ENCODE peak calls at places on chromosome 18, in five cellular contexts. D is NT2/D1, M is PC-9, Y is GM23248, H is SJSA1. E is an unnamed sample. For H3K36me3, the result is how much of the 10 kb centered on the place peaks cover.

GRCh38 chr18:54173250-54173649 is 51.2 kb downstream of the MBD2 start:
- DNase-seq in H (no peak), D (no peak), Y (no peak), M (no peak), E (no peak)

GRCh38 chr18:28080876-28081300 is 96.0 kb downstream of the CDH2 start:
- DNase-seq in H (no peak), M (no peak), Y (peak), D (no peak), E (no peak)

GRCh38 chr18:3060667-3061580 is 48.0 kb upstream of the LPIN2 start:
- DNase-seq in M (no peak), D (no peak), H (no peak), Y (no peak), E (no peak)

GRCh38 chr18:74360852-74361640 is 45.4 kb downstream of the C18orf63 start:
- DNase-seq in H (no peak), D (no peak), Y (no peak), M (no peak), E (no peak)

GRCh38 chr18:44541159-44541558 is 139.5 kb upstream of the SETBP1 start:
- DNase-seq in Y (no peak), D (no peak), M (no peak), H (no peak), E (no peak)

GRCh38 chr18:75210274-75211001 is at the start of gene TSHZ1:
- DNase-seq in H (peak), Y (peak), M (peak), D (no peak), E (peak)

GRCh38 chr18:62989195-62989594 is 273.9 kb downstream of the PHLPP1 start:
- DNase-seq in Y (no peak), D (no peak), H (no peak), M (no peak), E (no peak)

GRCh38 chr18:68229351-68229750 is 485.6 kb downstream of the TMX3 start:
- DNase-seq in Y (no peak), M (no peak), H (no peak), D (no peak), E (no peak)

GRCh38 chr18:28039078-28039477 is 137.9 kb downstream of the CDH2 start:
- DNase-seq in H (peak), M (no peak), Y (no peak), D (no peak), E (no peak)

GRCh38 chr18:52160652-52161051 is 179.3 kb upstream of the DCC start:
- DNase-seq in Y (peak), D (peak), M (peak), H (no peak), E (peak)

GRCh38 chr18:21897811-21898210 is 157.2 kb downstream of the MIB1 start:
- DNase-seq in M (no peak), D (peak), Y (peak), H (peak), E (peak)

GRCh38 chr18:76483780-76484179 is 11.3 kb downstream of the ZNF516 start:
- DNase-seq in M (no peak), Y (no peak), H (no peak), D (no peak), E (no peak)

GRCh38 chr18:37450434-37451133 is 115.0 kb downstream of the CELF4 start:
- DNase-seq in M (no peak), Y (no peak), H (no peak), D (peak), E (peak)

GRCh38 chr18:47752796-47753645 is 177.4 kb downstream of the SMAD2 start:
- DNase-seq in Y (no peak), D (no peak), H (no peak), M (no peak), E (no peak)

GRCh38 chr18:65754121-65754520 is 3.3 kb downstream of the CDH7 start:
- DNase-seq in D (no peak), M (no peak), Y (no peak), H (no peak), E (no peak)

GRCh38 chr18:9835796-9836195 is 50.0 kb upstream of the TXNDC2 start:
- DNase-seq in D (no peak), H (no peak), Y (no peak), M (no peak), E (no peak)

GRCh38 chr18:33757037-33757436 is 179.0 kb downstream of the ASXL3 start:
- DNase-seq in Y (peak), M (no peak), H (no peak), D (no peak), E (no peak)

GRCh38 chr18:26004827-26005226 is 85.6 kb downstream of the SS18 start:
- DNase-seq in D (no peak), H (no peak), Y (no peak), M (no peak), E (no peak)

GRCh38 chr18:64202836-64203235 is 53.9 kb upstream of the LINC00305 start:
- DNase-seq in Y (peak), H (no peak), D (no peak), M (peak), E (no peak)

GRCh38 chr18:79503891-79504475 is 108.3 kb downstream of the NFATC1 start:
- DNase-seq in Y (no peak), M (no peak), H (no peak), D (no peak), E (no peak)

GRCh38 chr18:499351-500229 is 911 bp downstream of the COLEC12 start:
- DNase-seq in H (peak), M (no peak), Y (peak), D (no peak), E (peak)

GRCh38 chr18:45772081-45772480 is 48.1 kb downstream of the SLC14A1 start:
- DNase-seq in H (no peak), D (no peak), M (no peak), Y (no peak), E (no peak)

GRCh38 chr18:75003764-75004690 is 204.9 kb downstream of the PTGR3 start:
- DNase-seq in Y (no peak), H (no peak), D (no peak), M (no peak), E (no peak)

GRCh38 chr18:78618726-78619125 is 360.9 kb upstream of the SALL3 start:
- DNase-seq in M (no peak), D (no peak), Y (no peak), H (no peak), E (no peak)

GRCh38 chr18:41977233-41977632 is 22.2 kb downstream of the PIK3C3 start:
- DNase-seq in H (no peak), M (no peak), Y (no peak), D (no peak), E (no peak)

GRCh38 chr18:11518788-11519685 is 90.4 kb upstream of the SLC35G4 start:
- DNase-seq in D (peak), Y (peak), H (peak), M (no peak), E (peak)

GRCh38 chr18:78949216-78949615 is 30.4 kb upstream of the SALL3 start:
- DNase-seq in Y (no peak), H (no peak), D (no peak), M (no peak), E (no peak)

GRCh38 chr18:44834867-44835469 is 154.3 kb downstream of the SETBP1 start:
- DNase-seq in Y (no peak), H (no peak), M (no peak), D (no peak), E (no peak)

GRCh38 chr18:9441061-9441460 is 34.3 kb upstream of the RALBP1 start:
- DNase-seq in M (no peak), D (no peak), H (no peak), Y (no peak), E (no peak)

GRCh38 chr18:10519999-10520935 is 5.6 kb upstream of the NAPG start:
- DNase-seq in H (peak), D (peak), Y (peak), M (peak), E (peak)

GRCh38 chr18:10299686-10300085 is 154.7 kb upstream of the APCDD1 start:
- DNase-seq in D (no peak), H (no peak), Y (no peak), M (no peak), E (no peak)

GRCh38 chr18:9985641-9986040 is 71.8 kb downstream of the VAPA start:
- DNase-seq in H (no peak), M (no peak), D (no peak), Y (no peak), E (no peak)

DNA sequence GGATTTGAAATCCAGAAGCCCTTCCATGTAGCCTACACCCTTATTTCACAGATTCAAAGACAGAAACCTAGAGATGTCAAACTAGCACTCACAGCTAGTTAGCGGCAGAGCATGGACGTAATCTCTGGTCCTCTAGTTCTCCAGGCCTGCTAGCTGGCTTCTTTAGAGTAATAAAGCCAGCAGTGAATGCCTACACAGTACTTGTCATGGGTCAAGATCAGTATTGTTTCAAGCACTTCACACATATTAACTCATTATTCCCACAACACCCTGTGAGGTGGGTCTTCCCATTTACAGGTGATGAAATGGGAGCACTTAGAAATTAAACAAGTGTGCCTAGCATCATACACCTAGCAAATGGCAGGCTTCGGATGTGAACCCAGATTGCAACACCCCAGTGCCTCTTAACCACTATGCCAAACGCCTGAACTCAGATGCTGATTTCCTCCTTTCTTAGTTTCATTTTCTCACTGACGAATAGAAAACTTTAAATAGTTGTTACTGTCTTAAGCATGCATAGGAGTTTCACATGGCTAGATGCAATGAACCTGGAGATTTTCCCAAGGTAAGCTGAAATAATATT is 14.5 kb upstream of the ZBTB14 start:
- DNase-seq in D (no peak), M (no peak), Y (peak), H (no peak), E (no peak)
- H3K4me3 ChIP-seq in D (no peak), M (peak), Y (peak), H (no peak), E (no peak)

GRCh38 chr18:24104486-24104885 is 34.4 kb upstream of the CABYR start:
- DNase-seq in H (no peak), D (no peak), M (no peak), Y (no peak), E (no peak)
- H3K36me3 ChIP-seq in H (under half), D (under half), M (under half), Y (under half), E (under half)

GRCh38 chr18:5627756-5628511 is 84.1 kb upstream of the EPB41L3 start:
- DNase-seq in M (no peak), D (no peak), Y (no peak), H (no peak), E (no peak)

GRCh38 chr18:5630766-5631413 is 87.1 kb upstream of the EPB41L3 start:
- DNase-seq in Y (no peak), H (no peak), D (no peak), M (no peak), E (no peak)

GRCh38 chr18:5632041-5632440 is 88.2 kb upstream of the EPB41L3 start:
- DNase-seq in M (no peak), Y (no peak), D (no peak), H (no peak), E (no peak)

GRCh38 chr18:5628512-5629255 is 84.9 kb upstream of the EPB41L3 start:
- DNase-seq in Y (peak), D (no peak), M (no peak), H (peak), E (peak)

GRCh38 chr18:5630057-5630765 is 86.4 kb upstream of the EPB41L3 start:
- DNase-seq in M (no peak), Y (peak), H (no peak), D (no peak), E (peak)
- H3K4me3 ChIP-seq in M (no peak), Y (peak), H (peak), D (peak), E (peak)

GRCh38 chr18:59328683-59329082 is 10.2 kb upstream of the CPLX4 start:
- DNase-seq in Y (no peak), M (no peak), D (no peak), H (no peak), E (no peak)

DNA sequence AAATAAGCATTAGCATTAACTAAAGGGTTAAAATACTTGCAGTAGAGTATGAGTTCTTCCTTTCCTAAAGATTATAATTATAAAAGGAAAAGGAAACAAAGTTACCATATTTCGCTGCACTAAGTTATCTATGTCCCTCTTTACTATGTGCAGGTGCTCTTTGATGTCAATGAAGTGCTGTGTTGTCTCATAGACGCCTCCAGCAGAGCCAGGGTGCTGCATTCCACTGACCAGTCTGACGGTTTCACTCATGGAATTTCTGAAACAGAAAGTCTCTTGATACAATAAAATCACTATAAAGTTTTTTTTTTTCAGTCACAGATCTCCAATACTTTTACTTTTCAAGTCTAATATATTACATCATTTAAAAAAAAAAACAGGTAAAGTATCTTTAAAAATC is 14.5 kb upstream of the CPLX4 start:
- DNase-seq in Y (no peak), D (no peak), M (no peak), H (no peak), E (no peak)
- H3K36me3 ChIP-seq in Y (half or more), D (under half), M (half or more), H (half or more), E (under half)

GRCh38 chr18:48932822-48933510 is 17.8 kb downstream of the SMAD7 start:
- DNase-seq in Y (peak), H (peak), D (no peak), M (no peak), E (no peak)
- H3K4me3 ChIP-seq in Y (peak), H (no peak), D (no peak), M (no peak), E (no peak)

DNA sequence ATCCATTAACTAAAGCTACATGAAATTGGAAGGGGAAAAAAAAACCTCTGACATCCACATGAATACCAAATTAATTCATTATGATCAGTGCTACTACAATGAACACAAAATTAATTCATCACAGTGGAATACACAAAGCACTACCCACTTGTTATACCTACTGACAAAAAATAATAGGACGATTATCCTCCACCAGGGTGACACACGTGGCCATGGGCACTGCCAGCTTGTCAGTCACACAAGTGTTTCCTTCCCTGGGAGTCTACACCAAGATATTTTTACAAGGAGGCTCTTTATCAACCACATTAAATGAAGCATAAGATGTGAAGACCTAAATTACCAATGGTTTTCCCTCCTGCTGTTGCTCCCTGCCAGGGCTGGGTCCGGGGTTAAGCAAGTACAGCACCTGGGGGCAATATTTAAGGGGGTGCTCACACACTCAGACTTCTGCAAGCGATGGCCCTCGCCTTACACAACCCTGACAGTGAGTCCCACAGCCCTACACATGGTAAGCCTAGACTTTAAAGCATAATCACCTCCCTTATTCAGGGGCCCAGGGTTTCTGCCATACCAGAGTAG is 90.1 kb downstream of the TCF4 start:
- DNase-seq in D (no peak), Y (no peak), M (no peak), H (no peak), E (no peak)
- H3K36me3 ChIP-seq in D (under half), Y (under half), M (under half), H (under half), E (under half)

GRCh38 chr18:57436193-57436964 is 1.2 kb downstream of the ONECUT2 start:
- DNase-seq in Y (no peak), D (no peak), M (no peak), H (no peak), E (no peak)
- H3K4me3 ChIP-seq in Y (no peak), D (peak), M (peak), H (no peak), E (peak)

GRCh38 chr18:35707674-35708073 is 126.1 kb downstream of the GALNT1 start:
- DNase-seq in H (no peak), D (no peak), Y (no peak), M (no peak), E (no peak)

GRCh38 chr18:35713545-35713944 is 132.0 kb downstream of the GALNT1 start:
- DNase-seq in D (no peak), H (peak), M (no peak), Y (peak), E (no peak)

GRCh38 chr18:35714539-35714938 is 133.0 kb downstream of the GALNT1 start:
- DNase-seq in D (no peak), Y (no peak), H (no peak), M (no peak), E (no peak)

GRCh38 chr18:35710581-35710980 is 129.0 kb downstream of the GALNT1 start:
- DNase-seq in H (no peak), Y (no peak), D (no peak), M (no peak), E (no peak)

DNA sequence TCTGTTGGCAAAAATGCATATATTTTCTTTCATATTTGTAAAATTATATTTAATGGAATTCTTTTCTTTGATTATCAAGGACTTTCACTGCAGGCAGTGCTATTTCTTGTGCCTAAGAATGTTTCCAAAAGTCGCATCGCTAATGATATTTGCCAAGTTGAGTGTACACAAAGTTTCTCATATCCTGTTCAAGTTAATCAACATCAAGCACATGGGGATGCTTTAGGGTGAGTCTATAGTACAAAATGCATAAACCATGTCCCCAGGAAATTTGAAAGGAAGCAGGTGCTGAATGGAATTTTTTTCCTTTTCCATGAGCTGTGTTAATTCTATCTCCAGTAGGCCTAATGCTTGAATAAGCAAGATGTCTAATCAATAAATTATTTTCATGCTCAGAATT is 129.7 kb downstream of the GALNT1 start:
- DNase-seq in H (no peak), Y (no peak), M (no peak), D (no peak), E (no peak)
- H3K36me3 ChIP-seq in H (under half), Y (under half), M (under half), D (under half), E (under half)

E was measured in Caco-2.